ENCODE peak calls at places on chromosomes 2 and 18, in nine cellular contexts. Y is T-helper 2 cell; K is LoVo; S is posterior cingulate gyrus; Z is T-helper 1 cell; R is HTR-8/SVneo; E is NCI-H460; T is NCI-H748 treated with DMSO at 0.1 percent for 48 hours; W is naive thymus-derived CD4-positive, alpha-beta T cell. L is an unnamed sample.

GRCh38 chr2:203326355-203326754 is 1.8 kb upstream of the ABI2 start:
- DNase-seq in Y (no peak), T (no peak), Z (no peak), E (no peak), R (no peak), W (no peak), S (no peak), K (no peak), L (no peak)

GRCh38 chr2:110770696-110771425 is 38.5 kb downstream of the ACOXL start:
- DNase-seq in W (no peak), Z (no peak), Y (no peak), T (peak; percentile 83), K (no peak), R (peak; percentile 34), E (no peak), S (no peak), L (no peak)

GRCh38 chr2:147082850-147083522 is 761.8 kb upstream of the ACVR2A start:
- DNase-seq in Z (peak; percentile 30), R (peak; percentile 39), W (peak; percentile 36), E (peak; percentile 62), S (no peak), T (peak; percentile 12), K (peak; percentile 62), Y (peak; percentile 23), L (peak; percentile 13)

GRCh38 chr18:9987931-9988330 is 74.1 kb downstream of the VAPA start:
- DNase-seq in E (no peak), S (no peak), Z (no peak), R (no peak), T (peak; percentile 84), Y (no peak), K (no peak), W (no peak), L (no peak)

GRCh38 chr2:20067992-20068727 is 16.7 kb upstream of the LAPTM4A start:
- DNase-seq in T (no peak), Z (no peak), Y (no peak), E (no peak), R (peak; percentile 83), S (no peak), W (no peak), K (no peak), L (no peak)

GRCh38 chr2:219405451-219405850 is 12.7 kb upstream of the DES start:
- DNase-seq in K (no peak), W (no peak), Z (no peak), S (no peak), E (no peak), Y (no peak), T (no peak), R (no peak), L (no peak)

GRCh38 chr18:9960263-9960904 is 46.6 kb downstream of the VAPA start:
- DNase-seq in E (no peak), Z (no peak), K (no peak), R (no peak), W (no peak), T (no peak), Y (no peak), S (no peak), L (no peak)

GRCh38 chr2:24832991-24833671 is 39.9 kb downstream of the CENPO start:
- DNase-seq in E (no peak), S (no peak), K (no peak), Y (no peak), Z (no peak), R (no peak), T (no peak), W (no peak), L (no peak)

GRCh38 chr2:45184606-45185005 is 175.4 kb upstream of the SIX2 start:
- DNase-seq in T (no peak), W (no peak), R (peak; percentile 80), Z (no peak), S (no peak), Y (no peak), E (no peak), K (peak; percentile 55), L (no peak)

GRCh38 chr2:14273650-14274049 is 358.9 kb upstream of the LRATD1 start:
- DNase-seq in Y (no peak), K (no peak), Z (no peak), W (no peak), T (no peak), E (no peak), R (no peak), S (no peak), L (no peak)

GRCh38 chr2:226943862-226944610 is 108.2 kb downstream of the RHBDD1 start:
- DNase-seq in S (no peak), Z (no peak), W (no peak), E (no peak), Y (no peak), T (no peak), K (no peak), R (no peak), L (no peak)

GRCh38 chr2:238515411-238515810 is 88.7 kb downstream of the ASB1 start:
- DNase-seq in E (no peak), S (no peak), T (no peak), W (no peak), Y (no peak), Z (no peak), R (no peak), K (no peak), L (no peak)

GRCh38 chr2:163469561-163469962 is 266.2 kb downstream of the FIGN start:
- DNase-seq in Y (no peak), E (no peak), T (no peak), R (no peak), S (no peak), W (no peak), K (no peak), Z (no peak), L (no peak)

GRCh38 chr2:42072349-42073118 is 24.7 kb downstream of the PKDCC start:
- DNase-seq in E (no peak), Y (no peak), W (no peak), T (peak; percentile 22), S (no peak), R (no peak), Z (no peak), K (no peak), L (no peak)

GRCh38 chr2:55232084-55232862 is at the start of the genes CLHC1 and RPS27A:
- DNase-seq in K (peak; percentile 94), Z (peak; percentile 91), T (peak; percentile 91), R (peak; percentile 97), S (peak; percentile 85), E (peak; percentile 90), Y (peak; percentile 90), W (peak; percentile 92), L (peak; percentile 88)

GRCh38 chr2:189210250-189211075 is 30.9 kb upstream of the COL5A2 start:
- DNase-seq in T (no peak), R (peak; percentile 68), Y (no peak), E (peak; percentile 92), K (no peak), W (no peak), S (no peak), Z (no peak), L (no peak)

GRCh38 chr2:102050854-102051391 is 59.2 kb downstream of the IL1R2 start:
- DNase-seq in R (no peak), S (no peak), Z (no peak), Y (no peak), K (no peak), E (no peak), W (no peak), T (no peak), L (no peak)

GRCh38 chr2:239724194-239724849 is 300.8 kb downstream of the NDUFA10 start:
- DNase-seq in S (no peak), E (no peak), K (no peak), Z (peak; percentile 3), R (no peak), Y (no peak), T (no peak), W (peak; percentile 6), L (no peak)

GRCh38 chr18:1659190-1659589 is 754.5 kb downstream of the ADCYAP1 start:
- DNase-seq in K (no peak), T (no peak), R (no peak), W (no peak), Z (no peak), E (peak; percentile 67), S (no peak), Y (no peak), L (no peak)

GRCh38 chr2:236661064-236661761 is 91.6 kb downstream of the ACKR3 start:
- DNase-seq in T (no peak), E (no peak), Y (no peak), K (no peak), S (no peak), R (peak; percentile 67), Z (no peak), W (no peak), L (no peak)

GRCh38 chr2:108580079-108580478 is 45.8 kb downstream of the LIMS1 start:
- DNase-seq in R (no peak), Z (no peak), T (no peak), E (no peak), Y (no peak), K (no peak), W (no peak), S (no peak), L (no peak)

GRCh38 chr18:23131693-23132319 is 3.5 kb upstream of the CABLES1 start:
- DNase-seq in Y (no peak), R (no peak), S (no peak), E (peak; percentile 74), W (peak; percentile 34), T (peak; percentile 63), Z (peak; percentile 50), K (peak; percentile 72), L (peak; percentile 19)

GRCh38 chr2:96556441-96557330 is 20.1 kb downstream of the ARID5A start:
- DNase-seq in W (peak; percentile 46), K (peak; percentile 93), T (no peak), R (peak; percentile 69), S (no peak), E (peak; percentile 71), Z (no peak), Y (peak; percentile 41), L (peak; percentile 49)

GRCh38 chr2:204046145-204046544 is 109.6 kb downstream of the ICOS start:
- DNase-seq in K (no peak), Z (no peak), T (no peak), Y (no peak), W (no peak), E (no peak), S (no peak), R (no peak), L (no peak)

GRCh38 chr2:98778153-98778552 is 47.2 kb upstream of the MGAT4A start:
- DNase-seq in T (no peak), R (no peak), K (no peak), Y (no peak), Z (no peak), W (no peak), S (no peak), E (no peak), L (no peak)

GRCh38 chr2:187252063-187252462 is 196.0 kb downstream of the CALCRL start:
- DNase-seq in E (no peak), W (no peak), K (no peak), Y (no peak), R (no peak), Z (no peak), T (no peak), S (no peak), L (no peak)

GRCh38 chr2:238238311-238238765 is 1.5 kb downstream of the HES6 start:
- DNase-seq in K (no peak), S (no peak), E (no peak), Z (no peak), R (no peak), T (no peak), W (no peak), Y (no peak), L (no peak)

GRCh38 chr18:26561769-26562168 is 13.4 kb upstream of the KCTD1 start:
- DNase-seq in T (no peak), S (no peak), Z (no peak), W (no peak), R (no peak), E (no peak), K (no peak), Y (no peak), L (no peak)

GRCh38 chr18:35745814-35746213 is 164.3 kb downstream of the GALNT1 start:
- DNase-seq in T (no peak), Z (no peak), K (no peak), Y (no peak), R (no peak), S (no peak), W (no peak), E (no peak), L (no peak)

GRCh38 chr2:71479261-71479660 is 25.9 kb downstream of the DYSF start:
- DNase-seq in Y (no peak), E (no peak), S (no peak), R (no peak), T (no peak), W (no peak), K (no peak), Z (no peak), L (no peak)

GRCh38 chr2:15979051-15979758 is 38.9 kb downstream of the MYCN start:
- DNase-seq in Y (no peak), Z (no peak), E (no peak), R (no peak), W (no peak), T (no peak), S (no peak), K (no peak), L (no peak)

L was measured in activated T-helper 9 cell treated with anti-CD3 and anti-CD28 coated beads, Interleukin-2, amount 50 U/mL, for 16 hours.